ENCODE peak calls at places on chromosomes 1 and 21, in nine cellular contexts. N is HCT116, Y is heart left ventricle, D is uterus, O is esophagus squamous epithelium, V is ovary, J is GM12878, X is Peyer's patch, S is thyroid gland. M is an unnamed sample. For H3K4me1, the result is how much of the 10 kb centered on the place peaks cover.

GRCh38 chr1:218330043-218330623 is 15.0 kb upstream of the TGFB2 start:
- DNase-seq in N (peak), Y (no peak), D (no peak), O (no peak), V (no peak), J (no peak), X (no peak), S (no peak), M (no peak)

GRCh38 chr1:241640867-241641542 is 836 bp upstream of the CHML start:
- DNase-seq in N (no peak), Y (no peak), D (no peak), O (no peak), V (no peak), J (no peak), X (peak), S (no peak), M (no peak)

GRCh38 chr1:77541162-77541545 is 141.3 kb downstream of the ZZZ3 start:
- DNase-seq in N (no peak), Y (no peak), D (no peak), O (no peak), V (no peak), J (no peak), X (no peak), S (no peak), M (no peak)

GRCh38 chr21:45385549-45386050 is 19.4 kb upstream of the COL18A1 start:
- DNase-seq in N (no peak), Y (peak), D (peak), O (no peak), V (peak), J (no peak), X (peak), S (no peak), M (no peak)

GRCh38 chr1:243791586-243792267 is 58.3 kb downstream of the AKT3 start:
- DNase-seq in N (no peak), Y (no peak), D (peak), O (no peak), V (peak), J (no peak), X (no peak), S (peak), M (peak)

GRCh38 chr1:174982971-174983689 is 16.6 kb upstream of the CACYBP start:
- DNase-seq in N (peak), Y (no peak), D (peak), O (no peak), V (peak), J (no peak), X (no peak), S (no peak), M (peak)

GRCh38 chr21:27104749-27105439 is 138.0 kb upstream of the ADAMTS5 start:
- DNase-seq in N (no peak), Y (no peak), D (no peak), O (no peak), V (no peak), J (no peak), X (no peak), S (no peak), M (no peak)

GRCh38 chr1:241747992-241748391 is 95.9 kb downstream of the WDR64 start:
- DNase-seq in N (no peak), Y (no peak), D (no peak), O (no peak), V (no peak), J (no peak), X (no peak), S (no peak), M (no peak)

GRCh38 chr1:3468236-3469103 is 14.0 kb downstream of the ARHGEF16 start:
- DNase-seq in N (no peak), Y (peak), D (no peak), O (no peak), V (no peak), J (no peak), X (no peak), S (no peak), M (no peak)

GRCh38 chr1:33237579-33237978 is 18.7 kb upstream of the ZNF362 start:
- DNase-seq in N (no peak), Y (no peak), D (no peak), O (no peak), V (no peak), J (no peak), X (no peak), S (no peak), M (no peak)

GRCh38 chr1:46480959-46481646 is 8.5 kb upstream of the DMBX1 start:
- DNase-seq in N (no peak), Y (no peak), D (no peak), O (no peak), V (no peak), J (no peak), X (no peak), S (no peak), M (no peak)

GRCh38 chr1:236015539-236015938 is 49.4 kb downstream of the NID1 start:
- DNase-seq in N (no peak), Y (no peak), D (no peak), O (no peak), V (peak), J (no peak), X (no peak), S (no peak), M (no peak)

GRCh38 chr1:14149431-14149830 is 449.1 kb upstream of the KAZN start:
- DNase-seq in N (peak), Y (no peak), D (no peak), O (no peak), V (no peak), J (no peak), X (no peak), S (no peak), M (no peak)

GRCh38 chr1:104636581-104636980 is 886.9 kb downstream of the AMY1C start:
- DNase-seq in N (no peak), Y (no peak), D (no peak), O (no peak), V (no peak), J (no peak), X (no peak), S (no peak), M (no peak)
- TF ChIP-seq CTCF in N (no peak), Y (no peak), D (no peak), O (no peak), V (no peak), J (peak), X (no peak), S (no peak), M (no peak)

DNA sequence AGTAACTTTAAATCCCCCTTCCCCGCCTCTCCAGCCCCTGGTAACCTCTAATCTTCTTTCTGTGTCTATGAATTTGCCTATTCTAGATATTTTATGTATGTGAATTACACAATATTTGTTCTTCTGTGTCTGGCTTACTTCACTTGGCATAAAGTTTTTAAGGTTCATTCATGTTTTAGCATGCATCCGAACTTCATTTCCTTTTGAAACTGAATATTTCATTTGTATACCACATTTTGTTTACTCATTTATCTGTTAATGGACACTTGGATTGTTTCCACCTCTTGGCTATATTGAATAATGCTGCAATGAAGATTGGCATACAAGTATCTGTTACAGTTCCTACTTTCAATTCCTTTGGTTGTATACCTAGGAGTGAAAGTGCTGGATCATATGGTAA is 205.3 kb downstream of the TM2D1 start:
- DNase-seq in N (no peak), Y (no peak), D (no peak), O (no peak), V (no peak), J (no peak), X (no peak), S (no peak), M (no peak)
- TF ChIP-seq POLR2A in N (no peak), Y (no peak), D (no peak), O (no peak), V (no peak), J (no peak), X (no peak), S (no peak), M (no peak)

GRCh38 chr1:30905403-30905802 is 3.2 kb downstream of the SDC3 start:
- DNase-seq in N (no peak), Y (no peak), D (no peak), O (no peak), V (no peak), J (no peak), X (no peak), S (no peak), M (no peak)
- H3K4me1 ChIP-seq in N (under half), Y (under half), D (under half), O (half or more), V (under half), J (under half), X (half or more), S (under half), M (half or more)

DNA sequence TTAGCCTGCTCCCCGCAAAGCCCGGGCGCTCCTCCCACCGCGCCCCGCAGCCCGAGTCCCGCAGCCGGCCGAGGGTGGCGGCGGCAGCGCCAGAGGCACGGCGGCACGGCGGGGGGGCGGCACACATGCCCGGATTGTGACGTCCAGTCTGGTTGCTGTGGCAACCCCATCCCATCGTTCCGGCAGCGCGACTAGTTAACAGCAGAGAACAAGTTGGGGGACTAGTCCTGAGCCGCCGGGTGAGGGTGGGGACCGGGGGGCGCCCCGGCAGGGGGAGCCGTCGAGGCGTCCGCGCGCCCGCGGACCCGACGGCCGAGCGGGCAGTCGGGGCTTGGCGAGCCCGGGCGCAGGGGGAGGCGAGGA is at the start of gene CHD5:
- DNase-seq in N (no peak), Y (no peak), D (no peak), O (no peak), V (peak), J (no peak), X (peak), S (no peak), M (no peak)
- TF ChIP-seq CTCF in N (no peak), Y (no peak), D (no peak), O (no peak), V (no peak), J (no peak), X (no peak), S (no peak), M (no peak)

DNA sequence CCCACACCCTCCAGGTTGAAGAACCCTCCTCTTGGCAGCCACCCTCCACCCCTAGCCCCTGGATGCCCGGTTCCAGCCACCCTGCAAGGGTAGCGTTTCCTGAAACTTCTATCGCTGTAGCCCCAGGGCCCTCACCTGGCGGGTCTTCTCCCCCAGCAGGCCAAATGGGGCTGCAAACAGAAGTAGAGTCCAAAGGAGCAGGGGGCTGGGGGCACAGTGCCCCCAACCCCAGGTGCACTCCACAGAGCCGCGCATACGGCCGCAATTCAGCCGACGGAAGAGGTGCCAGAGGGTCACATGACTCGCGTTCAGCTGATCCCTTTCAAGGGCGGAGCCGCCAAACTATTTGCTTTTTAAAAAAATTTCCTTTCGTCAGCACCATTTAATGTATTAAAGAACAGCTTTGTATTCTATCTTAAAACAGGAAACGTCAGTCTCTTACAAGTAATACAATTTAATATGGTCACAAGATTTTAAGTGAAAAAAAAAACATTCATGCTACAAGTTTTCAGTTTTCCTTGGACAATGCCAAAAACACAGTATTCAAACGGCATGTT is at the start of gene GLMP:
- DNase-seq in N (peak), Y (peak), D (peak), O (no peak), V (peak), J (no peak), X (peak), S (peak), M (peak)
- TF ChIP-seq POLR2A in N (no peak), Y (no peak), D (no peak), O (no peak), V (no peak), J (peak), X (no peak), S (no peak), M (no peak)

DNA sequence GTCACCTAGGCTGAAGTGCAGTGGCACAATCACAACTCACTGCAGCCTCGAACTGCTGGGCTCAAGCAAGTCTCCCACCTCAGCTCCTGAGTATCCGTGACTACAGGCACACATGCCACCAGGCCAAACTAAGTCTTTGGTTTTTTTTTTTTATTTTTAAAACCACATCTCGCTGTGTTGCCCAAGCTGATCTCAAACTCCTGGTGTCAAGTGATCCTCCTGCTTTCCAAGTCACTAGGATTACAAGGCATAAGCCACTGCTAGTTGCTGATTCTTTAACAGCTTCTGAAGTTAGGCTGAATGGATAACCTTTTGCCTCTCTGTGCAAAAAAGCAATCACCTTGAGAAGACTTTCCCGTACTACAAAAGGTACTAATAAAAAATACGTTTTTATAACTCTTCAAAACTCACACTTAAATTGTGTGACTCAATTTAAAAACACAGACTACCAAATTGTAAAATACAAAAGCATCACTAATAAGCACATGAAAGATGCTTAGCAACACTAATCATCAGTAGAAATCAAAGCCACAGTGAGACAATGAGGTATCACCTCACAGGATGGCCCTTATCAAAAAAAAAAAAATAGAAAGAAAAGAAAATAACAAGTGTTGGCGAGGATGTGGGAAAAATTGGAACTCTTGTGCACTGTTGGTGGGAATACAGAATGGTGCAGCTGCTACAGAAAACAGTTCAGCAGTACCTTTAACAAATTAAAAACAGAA is 40.3 kb downstream of the PTPN14 start:
- DNase-seq in N (no peak), Y (no peak), D (no peak), O (no peak), V (no peak), J (no peak), X (no peak), S (no peak), M (no peak)
- H3K4me1 ChIP-seq in N (half or more), Y (under half), D (under half), O (half or more), V (under half), J (under half), X (under half), S (under half), M (under half)

GRCh38 chr21:42576639-42577038 is 63.0 kb downstream of the SLC37A1 start:
- DNase-seq in N (no peak), Y (no peak), D (no peak), O (no peak), V (no peak), J (no peak), X (no peak), S (no peak), M (no peak)

GRCh38 chr21:42571391-42572150 is 57.9 kb downstream of the SLC37A1 start:
- DNase-seq in N (no peak), Y (peak), D (peak), O (no peak), V (no peak), J (no peak), X (peak), S (peak), M (no peak)

GRCh38 chr21:42575111-42575510 is 61.5 kb downstream of the SLC37A1 start:
- DNase-seq in N (no peak), Y (peak), D (no peak), O (no peak), V (no peak), J (no peak), X (peak), S (no peak), M (no peak)

GRCh38 chr21:42572906-42573495 is 59.3 kb downstream of the SLC37A1 start:
- DNase-seq in N (no peak), Y (peak), D (no peak), O (no peak), V (no peak), J (no peak), X (peak), S (no peak), M (no peak)

DNA sequence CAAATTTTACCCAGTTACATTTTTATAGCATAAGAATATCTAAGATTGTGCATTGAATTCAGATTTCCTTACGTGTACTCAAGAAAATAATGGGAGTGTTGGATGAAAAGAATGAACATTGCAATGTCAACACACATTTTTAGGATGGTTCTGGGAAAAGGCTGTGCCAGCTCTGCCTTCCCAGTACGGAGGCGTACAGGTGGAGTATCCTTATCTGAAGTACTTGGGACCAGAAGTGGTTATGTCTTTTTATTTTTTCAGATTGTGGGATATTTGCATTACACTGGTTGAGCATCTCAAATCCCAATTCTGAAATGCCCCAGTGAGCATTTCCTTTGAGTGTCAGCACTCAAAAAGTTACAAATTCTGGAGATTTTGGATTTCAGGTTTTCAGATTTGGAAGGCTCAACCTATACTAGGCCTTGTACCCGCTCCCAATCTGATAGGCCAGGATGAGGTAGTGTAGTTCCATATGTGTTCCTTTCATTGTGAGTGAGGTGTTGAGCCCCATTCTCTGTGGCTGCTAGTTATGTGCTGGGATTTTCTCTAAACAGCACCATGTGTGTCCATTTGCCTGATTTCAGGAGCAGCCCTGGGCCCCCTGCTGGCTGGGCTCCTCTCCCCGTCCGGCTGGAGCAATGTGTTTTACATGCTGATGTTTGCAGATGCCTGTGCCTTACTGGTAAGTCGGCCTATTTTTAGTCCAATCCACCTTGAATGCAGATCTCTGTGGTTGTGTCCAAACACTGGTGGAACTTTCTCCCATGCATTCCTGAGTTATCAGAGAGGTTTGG is 60.8 kb downstream of the SLC37A1 start:
- DNase-seq in N (no peak), Y (peak), D (peak), O (no peak), V (no peak), J (no peak), X (peak), S (no peak), M (no peak)
- TF ChIP-seq CTCF in N (no peak), Y (no peak), D (no peak), O (no peak), V (no peak), J (no peak), X (no peak), S (no peak), M (no peak)

GRCh38 chr1:52702886-52703787 is 5.0 kb upstream of the COA7 start:
- DNase-seq in N (peak), Y (peak), D (peak), O (peak), V (peak), J (peak), X (peak), S (peak), M (peak)
- TF ChIP-seq POLR2A in N (no peak), Y (peak), D (peak), O (no peak), V (peak), J (peak), X (peak), S (no peak), M (peak)

M was measured in tibial nerve.